ENCODE peak calls at places on chromosome 13, in seven cellular contexts. N is CD8-positive, alpha-beta memory T cell; A is A549; C is kidney glomerular epithelial cell; P is COR-L47; F is T-helper 2 cell; Q is activated CD8-positive, alpha-beta memory T cell treated with anti-CD3 and anti-CD28 coated beads for 1 hour. H is an unnamed sample.

GRCh38 chr13:73171242-73171641 is 112.4 kb downstream of the KLF5 start:
- DNase-seq in Q (no peak), F (no peak), A (no peak), P (no peak), N (no peak), C (no peak), H (no peak)

GRCh38 chr13:32134241-32134801 is 102.7 kb downstream of the FRY start:
- DNase-seq in Q (no peak), C (no peak), F (no peak), N (no peak), A (no peak), P (no peak), H (no peak)

GRCh38 chr13:49859568-49859967 is 67.1 kb upstream of the KPNA3 start:
- DNase-seq in P (no peak), A (peak), C (peak), N (no peak), F (no peak), Q (no peak), H (no peak)

GRCh38 chr13:27259831-27260230 is 8.5 kb downstream of the RPL21 start:
- DNase-seq in F (peak), N (no peak), C (no peak), P (no peak), A (no peak), Q (no peak), H (no peak)

GRCh38 chr13:42883771-42884170 is 102.4 kb downstream of the FAM216B start:
- DNase-seq in A (peak), F (peak), C (peak), P (peak), N (no peak), Q (no peak), H (peak)

GRCh38 chr13:74243637-74244526 is 109.7 kb upstream of the KLF12 start:
- DNase-seq in P (no peak), N (peak), F (peak), C (peak), A (no peak), Q (no peak), H (no peak)

GRCh38 chr13:21361706-21362105 is 97.4 kb downstream of the ZDHHC20 start:
- DNase-seq in A (no peak), C (no peak), F (no peak), Q (no peak), N (no peak), P (no peak), H (peak)

GRCh38 chr13:109274188-109274821 is 512.1 kb downstream of the IRS2 start:
- DNase-seq in C (peak), P (no peak), N (no peak), Q (no peak), A (peak), F (no peak), H (peak)

GRCh38 chr13:59680429-59681024 is 483.2 kb downstream of the DIAPH3 start:
- DNase-seq in P (no peak), F (peak), C (no peak), N (peak), Q (no peak), A (peak), H (no peak)

GRCh38 chr13:98544105-98544710 is 32.7 kb downstream of the STK24 start:
- DNase-seq in N (no peak), F (no peak), C (no peak), P (no peak), Q (no peak), A (no peak), H (peak)

GRCh38 chr13:106548064-106548696 is 12.7 kb upstream of the EFNB2 start:
- DNase-seq in N (no peak), Q (no peak), C (no peak), F (no peak), P (no peak), A (peak), H (no peak)